ENCODE peak calls at places on chromosomes 4 and X, in four cellular contexts. W is NCI-H1092 treated with DMSO at 0.1 percent for 48 hours, I is activated T-cell treated with anti-CD3 and anti-CD28 coated beads for 48 hours, F is fibroblast of lung. Y is an unnamed sample.

GRCh38 chrX:115940888-115941332 is 229.6 kb upstream of the AGTR2 start:
- DNase-seq in I (no peak), F (peak; percentile 15), W (peak; percentile 88), Y (no peak)

GRCh38 chr4:70713453-70714026 is 8.2 kb upstream of the RUFY3 start:
- DNase-seq in F (no peak), I (no peak), W (no peak), Y (no peak)

GRCh38 chr4:140071806-140072205 is 82.2 kb downstream of the MAML3 start:
- DNase-seq in W (no peak), I (peak; percentile 53), F (peak; percentile 98), Y (peak; percentile 72)

GRCh38 chr4:188092824-188093223 is 16.6 kb downstream of the TRIML2 start:
- DNase-seq in F (no peak), W (no peak), I (no peak), Y (no peak)

GRCh38 chr4:186441502-186441901 is 113.9 kb downstream of the MTNR1A start:
- DNase-seq in F (no peak), I (no peak), W (no peak), Y (no peak)

GRCh38 chr4:2977116-2978097 is 14.0 kb downstream of the GRK4 start:
- DNase-seq in F (peak; percentile 78), W (no peak), I (no peak), Y (no peak)

GRCh38 chr4:8394806-8395205 is 45.7 kb downstream of the ACOX3 start:
- DNase-seq in W (no peak), F (no peak), I (no peak), Y (no peak)

GRCh38 chr4:9944431-9945425 is 76.6 kb downstream of the SLC2A9 start:
- DNase-seq in F (peak; percentile 11), I (no peak), W (no peak), Y (no peak)

GRCh38 chr4:58590714-58591113 is 1480.5 kb upstream of the IGFBP7 start:
- DNase-seq in W (no peak), I (no peak), F (no peak), Y (no peak)

GRCh38 chr4:102042843-102043802 is 252.6 kb downstream of the BANK1 start:
- DNase-seq in F (peak; percentile 1), W (no peak), I (no peak), Y (no peak)

GRCh38 chrX:68750316-68750715 is 78.5 kb upstream of the EFNB1 start:
- DNase-seq in W (no peak), F (no peak), I (no peak), Y (no peak)

GRCh38 chr4:111400736-111401135 is 744.5 kb upstream of the FAM241A start:
- DNase-seq in W (peak; percentile 41), I (no peak), F (peak; percentile 75), Y (no peak)

GRCh38 chr4:118939169-118939779 is 50.6 kb downstream of the SYNPO2 start:
- DNase-seq in I (no peak), W (no peak), F (no peak), Y (no peak)

GRCh38 chr4:100581337-100581736 is 63.5 kb upstream of the EMCN start:
- DNase-seq in F (no peak), W (no peak), I (no peak), Y (no peak)

GRCh38 chr4:52098618-52099017 is 47.5 kb downstream of the SPATA18 start:
- DNase-seq in I (no peak), F (no peak), W (peak; percentile 18), Y (no peak)

GRCh38 chr4:184293552-184293951 is 75.9 kb upstream of the ENPP6 start:
- DNase-seq in F (no peak), I (no peak), W (no peak), Y (no peak)

GRCh38 chr4:101020956-101021355 is 326.4 kb downstream of the PPP3CA start:
- DNase-seq in W (no peak), F (peak; percentile 81), I (no peak), Y (no peak)

GRCh38 chr4:189792819-189793618 is 147.7 kb upstream of the FRG1 start:
- DNase-seq in F (peak; percentile 29), I (peak; percentile 62), W (peak; percentile 78), Y (peak; percentile 58)

GRCh38 chrX:18390941-18391538 is 34.4 kb upstream of the CDKL5 start:
- DNase-seq in I (peak; percentile 1), W (peak; percentile 59), F (peak; percentile 46), Y (peak; percentile 16)

GRCh38 chr4:145097331-145097820 is 620 bp downstream of the ANAPC10 start:
- DNase-seq in W (no peak), F (no peak), I (no peak), Y (no peak)

GRCh38 chr4:61079976-61080375 is 120.2 kb upstream of the ADGRL3 start:
- DNase-seq in F (peak; percentile 24), I (no peak), W (no peak), Y (no peak)